ENCODE peak calls at places on chromosomes 2 and 18, in ten cellular contexts. V is 8988T; Q is putamen; R is stimulated activated CD8-positive, alpha-beta memory T cell treated with anti-CD3 and anti-CD28 coated beads, Interleukin-12 subunit alpha, Interleukin-12 subunit beta, amount 100 ng/mL, for 4 hours; O is activated B cell treated with CpG ODN at 0.5 μM for 24 hours; K is prostate gland; E is NCI-H1417; Y is NCI-H82; A is AG08396; W is NCI-H510A treated with DMSO at 0.1 percent for 48 hours. J is an unnamed sample.

GRCh38 chr2:218479595-218479994 is 60.7 kb downstream of the VIL1 start:
- DNase-seq in V (no peak), Q (no peak), R (no peak), O (no peak), K (no peak), E (no peak), Y (no peak), A (no peak), W (no peak), J (no peak)

GRCh38 chr2:101038455-101039255 is 36.6 kb downstream of the RPL31 start:
- DNase-seq in V (no peak), Q (no peak), R (no peak), O (no peak), K (no peak), E (peak), Y (peak), A (no peak), W (no peak), J (peak)

GRCh38 chr18:63318882-63319382 is 637 bp downstream of the BCL2 start:
- DNase-seq in V (no peak), Q (no peak), R (no peak), O (no peak), K (no peak), E (no peak), Y (no peak), A (no peak), W (peak), J (peak)

GRCh38 chr2:74922592-74923227 is 35.7 kb upstream of the POLE4 start:
- DNase-seq in V (no peak), Q (no peak), R (no peak), O (no peak), K (no peak), E (no peak), Y (no peak), A (no peak), W (no peak), J (no peak)

GRCh38 chr2:135490381-135490780 is 40.6 kb downstream of the ZRANB3 start:
- DNase-seq in V (no peak), Q (no peak), R (no peak), O (no peak), K (no peak), E (no peak), Y (no peak), A (peak), W (no peak), J (no peak)

GRCh38 chr2:207133862-207134519 is 31.8 kb downstream of the KLF7 start:
- DNase-seq in V (peak), Q (no peak), R (no peak), O (no peak), K (peak), E (peak), Y (peak), A (peak), W (no peak), J (peak)

GRCh38 chr2:12675352-12675795 is 41.4 kb upstream of the TRIB2 start:
- DNase-seq in V (no peak), Q (no peak), R (no peak), O (no peak), K (no peak), E (no peak), Y (peak), A (peak), W (no peak), J (no peak)

GRCh38 chr2:28276076-28276618 is 116.5 kb upstream of the FOSL2 start:
- DNase-seq in V (peak), Q (peak), R (no peak), O (no peak), K (no peak), E (peak), Y (no peak), A (peak), W (peak), J (no peak)

GRCh38 chr18:24112874-24113615 is 25.8 kb upstream of the CABYR start:
- DNase-seq in V (no peak), Q (no peak), R (no peak), O (no peak), K (no peak), E (peak), Y (no peak), A (no peak), W (no peak), J (no peak)

GRCh38 chr2:96869281-96869823 is 528 bp downstream of the SEMA4C start:
- DNase-seq in V (peak), Q (peak), R (no peak), O (no peak), K (peak), E (peak), Y (peak), A (peak), W (no peak), J (no peak)

GRCh38 chr2:47437287-47437686 is 34.3 kb downstream of the MSH2 start:
- DNase-seq in V (no peak), Q (peak), R (no peak), O (no peak), K (no peak), E (peak), Y (peak), A (peak), W (peak), J (no peak)

GRCh38 chr2:73987109-73987947 is 2.6 kb downstream of the TET3 start:
- DNase-seq in V (no peak), Q (no peak), R (no peak), O (no peak), K (peak), E (no peak), Y (peak), A (peak), W (peak), J (peak)

GRCh38 chr2:42127425-42128424 is 41.4 kb upstream of the EML4 start:
- DNase-seq in V (no peak), Q (no peak), R (no peak), O (no peak), K (peak), E (no peak), Y (no peak), A (no peak), W (no peak), J (peak)

GRCh38 chr18:46311491-46311890 is 207.3 kb downstream of the HAUS1 start:
- DNase-seq in V (no peak), Q (no peak), R (no peak), O (no peak), K (no peak), E (no peak), Y (peak), A (no peak), W (no peak), J (no peak)

J was measured in RPMI8226.